ENCODE peak calls at places on chromosomes 12 and 14, in eight cellular contexts. One of them, this sample, is unnamed.

GRCh38 chr14:91127411-91127810 is 13.5 kb downstream of the DGLUCY start:
- DNase-seq in fibroblast of lung: no peak
- DNase-seq in HCT116: no peak
- DNase-seq in A549: no peak
- DNase-seq in Caco-2: peak; percentile 68
- DNase-seq in upper lobe of right lung: peak; percentile 85
- DNase-seq in sigmoid colon: no peak
- DNase-seq in pancreas: peak; percentile 79
- DNase-seq in this sample: peak; percentile 68

GRCh38 chr12:105748806-105749600 is 389.8 kb downstream of the NUAK1 start:
- DNase-seq in fibroblast of lung: peak; percentile 23
- DNase-seq in HCT116: no peak
- DNase-seq in A549: no peak
- DNase-seq in Caco-2: no peak
- DNase-seq in upper lobe of right lung: no peak
- DNase-seq in sigmoid colon: no peak
- DNase-seq in pancreas: no peak
- DNase-seq in this sample: peak; percentile 30

GRCh38 chr14:56145181-56145580 is 27.0 kb downstream of the PELI2 start:
- DNase-seq in fibroblast of lung: no peak
- DNase-seq in HCT116: no peak
- DNase-seq in A549: no peak
- DNase-seq in Caco-2: no peak
- DNase-seq in upper lobe of right lung: no peak
- DNase-seq in sigmoid colon: no peak
- DNase-seq in pancreas: no peak
- DNase-seq in this sample: no peak

GRCh38 chr14:68807987-68808386 is 15.1 kb upstream of the ZFP36L1 start:
- DNase-seq in fibroblast of lung: no peak
- DNase-seq in HCT116: no peak
- DNase-seq in A549: no peak
- DNase-seq in Caco-2: no peak
- DNase-seq in upper lobe of right lung: no peak
- DNase-seq in sigmoid colon: peak; percentile 68
- DNase-seq in pancreas: peak; percentile 77
- DNase-seq in this sample: no peak

GRCh38 chr14:30960216-30960615 is 65.2 kb upstream of the AP4S1 start:
- DNase-seq in fibroblast of lung: peak; percentile 5
- DNase-seq in HCT116: no peak
- DNase-seq in A549: no peak
- DNase-seq in Caco-2: no peak
- DNase-seq in upper lobe of right lung: no peak
- DNase-seq in sigmoid colon: no peak
- DNase-seq in pancreas: no peak
- DNase-seq in this sample: no peak

GRCh38 chr12:25186788-25187397 is 8.1 kb downstream of the DNAI7 start:
- DNase-seq in fibroblast of lung: no peak
- DNase-seq in HCT116: no peak
- DNase-seq in A549: no peak
- DNase-seq in Caco-2: no peak
- DNase-seq in upper lobe of right lung: no peak
- DNase-seq in sigmoid colon: no peak
- DNase-seq in pancreas: no peak
- DNase-seq in this sample: no peak

GRCh38 chr14:68402525-68403101 is 390.3 kb downstream of the ZFP36L1 start:
- DNase-seq in fibroblast of lung: no peak
- DNase-seq in HCT116: no peak
- DNase-seq in A549: no peak
- DNase-seq in Caco-2: no peak
- DNase-seq in upper lobe of right lung: no peak
- DNase-seq in sigmoid colon: no peak
- DNase-seq in pancreas: no peak
- DNase-seq in this sample: no peak

GRCh38 chr14:91170504-91171121 is 56.7 kb downstream of the DGLUCY start:
- DNase-seq in fibroblast of lung: peak; percentile 72
- DNase-seq in HCT116: no peak
- DNase-seq in A549: no peak
- DNase-seq in Caco-2: no peak
- DNase-seq in upper lobe of right lung: no peak
- DNase-seq in sigmoid colon: peak; percentile 83
- DNase-seq in pancreas: no peak
- DNase-seq in this sample: peak; percentile 52

GRCh38 chr12:113852695-113853490 is 113.2 kb downstream of the RBM19 start:
- DNase-seq in fibroblast of lung: no peak
- DNase-seq in HCT116: no peak
- DNase-seq in A549: no peak
- DNase-seq in Caco-2: no peak
- DNase-seq in upper lobe of right lung: no peak
- DNase-seq in sigmoid colon: no peak
- DNase-seq in pancreas: no peak
- DNase-seq in this sample: no peak

GRCh38 chr12:66132408-66132807 is 1.9 kb upstream of the LLPH start:
- DNase-seq in fibroblast of lung: peak; percentile 35
- DNase-seq in HCT116: peak; percentile 52
- DNase-seq in A549: peak; percentile 61
- DNase-seq in Caco-2: no peak
- DNase-seq in upper lobe of right lung: no peak
- DNase-seq in sigmoid colon: no peak
- DNase-seq in pancreas: no peak
- DNase-seq in this sample: no peak

GRCh38 chr12:101027200-101027599 is 182.8 kb downstream of the SLC5A8 start:
- DNase-seq in fibroblast of lung: no peak
- DNase-seq in HCT116: no peak
- DNase-seq in A549: no peak
- DNase-seq in Caco-2: no peak
- DNase-seq in upper lobe of right lung: no peak
- DNase-seq in sigmoid colon: no peak
- DNase-seq in pancreas: peak; percentile 31
- DNase-seq in this sample: no peak

GRCh38 chr12:1360812-1361211 is 233.6 kb downstream of the FBXL14 start:
- DNase-seq in fibroblast of lung: peak; percentile 27
- DNase-seq in HCT116: no peak
- DNase-seq in A549: peak; percentile 30
- DNase-seq in Caco-2: no peak
- DNase-seq in upper lobe of right lung: no peak
- DNase-seq in sigmoid colon: no peak
- DNase-seq in pancreas: no peak
- DNase-seq in this sample: no peak

GRCh38 chr12:122023339-122024131 is 1.9 kb downstream of the BCL7A start:
- DNase-seq in fibroblast of lung: peak; percentile 77
- DNase-seq in HCT116: peak; percentile 42
- DNase-seq in A549: peak; percentile 55
- DNase-seq in Caco-2: peak; percentile 42
- DNase-seq in upper lobe of right lung: peak; percentile 78
- DNase-seq in sigmoid colon: peak; percentile 87
- DNase-seq in pancreas: peak; percentile 94
- DNase-seq in this sample: peak; percentile 69

GRCh38 chr14:31877333-31877798 is 199.7 kb upstream of the ARHGAP5 start:
- DNase-seq in fibroblast of lung: peak; percentile 29
- DNase-seq in HCT116: no peak
- DNase-seq in A549: no peak
- DNase-seq in Caco-2: no peak
- DNase-seq in upper lobe of right lung: no peak
- DNase-seq in sigmoid colon: no peak
- DNase-seq in pancreas: no peak
- DNase-seq in this sample: no peak

GRCh38 chr12:112716099-112717093 is 75.2 kb upstream of the RPH3A start:
- DNase-seq in fibroblast of lung: no peak
- DNase-seq in HCT116: peak; percentile 21
- DNase-seq in A549: peak; percentile 60
- DNase-seq in Caco-2: no peak
- DNase-seq in upper lobe of right lung: no peak
- DNase-seq in sigmoid colon: no peak
- DNase-seq in pancreas: no peak
- DNase-seq in this sample: no peak

GRCh38 chr14:88986146-88986841 is 161.8 kb downstream of the TTC8 start:
- DNase-seq in fibroblast of lung: peak; percentile 78
- DNase-seq in HCT116: peak; percentile 31
- DNase-seq in A549: peak; percentile 84
- DNase-seq in Caco-2: no peak
- DNase-seq in upper lobe of right lung: no peak
- DNase-seq in sigmoid colon: no peak
- DNase-seq in pancreas: no peak
- DNase-seq in this sample: peak; percentile 18

GRCh38 chr12:109900752-109901580 is 892 bp downstream of the TCHP start:
- DNase-seq in fibroblast of lung: peak; percentile 15
- DNase-seq in HCT116: no peak
- DNase-seq in A549: no peak
- DNase-seq in Caco-2: no peak
- DNase-seq in upper lobe of right lung: no peak
- DNase-seq in sigmoid colon: no peak
- DNase-seq in pancreas: peak; percentile 13
- DNase-seq in this sample: no peak

GRCh38 chr14:64194404-64194803 is 99.8 kb downstream of the ESR2 start:
- DNase-seq in fibroblast of lung: no peak
- DNase-seq in HCT116: no peak
- DNase-seq in A549: peak; percentile 19
- DNase-seq in Caco-2: no peak
- DNase-seq in upper lobe of right lung: no peak
- DNase-seq in sigmoid colon: no peak
- DNase-seq in pancreas: no peak
- DNase-seq in this sample: no peak
- H3K4me1 ChIP-seq in fibroblast of lung: no peaks in the 10 kb centered on the region
- H3K4me1 ChIP-seq in HCT116: peaks cover 8% of the 10 kb centered on the region
- H3K4me1 ChIP-seq in A549: peaks cover 24% of the 10 kb centered on the region
- H3K4me1 ChIP-seq in Caco-2: peaks cover 24% of the 10 kb centered on the region
- H3K4me1 ChIP-seq in upper lobe of right lung: peaks cover 10% of the 10 kb centered on the region
- H3K4me1 ChIP-seq in sigmoid colon: no peaks in the 10 kb centered on the region
- H3K4me1 ChIP-seq in pancreas: peaks cover 57% of the 10 kb centered on the region
- H3K4me1 ChIP-seq in this sample: peaks cover 54% of the 10 kb centered on the region

GRCh38 chr12:47852096-47852571 is 32.4 kb upstream of the HDAC7 start:
- DNase-seq in fibroblast of lung: no peak
- DNase-seq in HCT116: no peak
- DNase-seq in A549: no peak
- DNase-seq in Caco-2: no peak
- DNase-seq in upper lobe of right lung: no peak
- DNase-seq in sigmoid colon: no peak
- DNase-seq in pancreas: no peak
- DNase-seq in this sample: no peak
- H3K4me3 ChIP-seq in fibroblast of lung: no peak overlapping the region
- H3K4me3 ChIP-seq in HCT116: no peak overlapping the region
- H3K4me3 ChIP-seq in A549: no peak overlapping the region
- H3K4me3 ChIP-seq in Caco-2: no peak overlapping the region
- H3K4me3 ChIP-seq in upper lobe of right lung: no peak overlapping the region
- H3K4me3 ChIP-seq in sigmoid colon: no peak overlapping the region
- H3K4me3 ChIP-seq in pancreas: no peak overlapping the region
- H3K4me3 ChIP-seq in this sample: no peak overlapping the region

DNA sequence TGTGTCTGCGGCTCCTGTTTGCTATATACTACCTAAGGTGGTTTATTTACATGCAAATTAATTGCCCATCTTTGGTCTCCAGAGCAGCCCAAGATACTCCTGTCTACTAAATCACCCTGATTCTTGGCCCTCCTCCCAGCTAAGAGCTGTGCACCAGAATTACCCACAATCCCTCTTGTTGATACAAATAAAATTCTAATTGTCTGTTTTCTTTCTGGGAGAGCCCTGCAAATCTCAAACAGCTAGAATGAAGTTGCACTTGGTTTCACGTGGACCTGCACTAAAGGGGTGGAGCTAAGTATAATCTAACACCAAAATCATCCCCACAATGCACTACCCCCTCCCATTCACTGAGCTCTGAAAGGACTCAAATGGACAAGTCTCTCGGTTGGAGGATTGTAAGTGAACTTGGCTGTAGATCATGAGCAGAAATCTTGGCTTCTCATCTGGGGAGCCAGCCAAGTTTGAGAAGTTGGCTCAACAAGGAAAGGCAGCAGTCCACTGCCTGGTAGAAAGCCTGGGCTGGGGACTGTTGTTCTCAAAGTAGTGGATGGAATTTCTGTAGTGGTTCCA is 6.6 kb downstream of the MAX start:
- DNase-seq in fibroblast of lung: peak; percentile 88
- DNase-seq in HCT116: no peak
- DNase-seq in A549: no peak
- DNase-seq in Caco-2: no peak
- DNase-seq in upper lobe of right lung: no peak
- DNase-seq in sigmoid colon: peak; percentile 91
- DNase-seq in pancreas: no peak
- DNase-seq in this sample: peak; percentile 62
- H3K4me1 ChIP-seq in fibroblast of lung: peaks cover 7% of the 10 kb centered on the region
- H3K4me1 ChIP-seq in HCT116: no peaks in the 10 kb centered on the region
- H3K4me1 ChIP-seq in A549: peaks cover 3% of the 10 kb centered on the region
- H3K4me1 ChIP-seq in Caco-2: no peaks in the 10 kb centered on the region
- H3K4me1 ChIP-seq in upper lobe of right lung: peaks cover 53% of the 10 kb centered on the region
- H3K4me1 ChIP-seq in sigmoid colon: peaks cover 74% of the 10 kb centered on the region
- H3K4me1 ChIP-seq in pancreas: no peaks in the 10 kb centered on the region
- H3K4me1 ChIP-seq in this sample: peaks cover 100% of the 10 kb centered on the region

GRCh38 chr12:72236071-72236705 is 36.0 kb upstream of the TRHDE start:
- DNase-seq in fibroblast of lung: peak; percentile 57
- DNase-seq in HCT116: no peak
- DNase-seq in A549: no peak
- DNase-seq in Caco-2: no peak
- DNase-seq in upper lobe of right lung: no peak
- DNase-seq in sigmoid colon: no peak
- DNase-seq in pancreas: no peak
- DNase-seq in this sample: no peak
- H3K4me3 ChIP-seq in fibroblast of lung: no peak overlapping the region
- H3K4me3 ChIP-seq in HCT116: no peak overlapping the region
- H3K4me3 ChIP-seq in A549: no peak overlapping the region
- H3K4me3 ChIP-seq in Caco-2: no peak overlapping the region
- H3K4me3 ChIP-seq in upper lobe of right lung: no peak overlapping the region
- H3K4me3 ChIP-seq in sigmoid colon: no peak overlapping the region
- H3K4me3 ChIP-seq in pancreas: no peak overlapping the region
- H3K4me3 ChIP-seq in this sample: no peak overlapping the region

GRCh38 chr12:82090188-82090587 is 268.0 kb downstream of the CCDC59 start:
- DNase-seq in fibroblast of lung: no peak
- DNase-seq in HCT116: no peak
- DNase-seq in A549: no peak
- DNase-seq in Caco-2: no peak
- DNase-seq in upper lobe of right lung: no peak
- DNase-seq in sigmoid colon: no peak
- DNase-seq in pancreas: no peak
- DNase-seq in this sample: no peak
- H3K4me1 ChIP-seq in fibroblast of lung: no peaks in the 10 kb centered on the region
- H3K4me1 ChIP-seq in HCT116: no peaks in the 10 kb centered on the region
- H3K4me1 ChIP-seq in A549: no peaks in the 10 kb centered on the region
- H3K4me1 ChIP-seq in Caco-2: peaks cover 24% of the 10 kb centered on the region
- H3K4me1 ChIP-seq in upper lobe of right lung: no peaks in the 10 kb centered on the region
- H3K4me1 ChIP-seq in sigmoid colon: no peaks in the 10 kb centered on the region
- H3K4me1 ChIP-seq in pancreas: peaks cover 7% of the 10 kb centered on the region
- H3K4me1 ChIP-seq in this sample: no peaks in the 10 kb centered on the region

DNA sequence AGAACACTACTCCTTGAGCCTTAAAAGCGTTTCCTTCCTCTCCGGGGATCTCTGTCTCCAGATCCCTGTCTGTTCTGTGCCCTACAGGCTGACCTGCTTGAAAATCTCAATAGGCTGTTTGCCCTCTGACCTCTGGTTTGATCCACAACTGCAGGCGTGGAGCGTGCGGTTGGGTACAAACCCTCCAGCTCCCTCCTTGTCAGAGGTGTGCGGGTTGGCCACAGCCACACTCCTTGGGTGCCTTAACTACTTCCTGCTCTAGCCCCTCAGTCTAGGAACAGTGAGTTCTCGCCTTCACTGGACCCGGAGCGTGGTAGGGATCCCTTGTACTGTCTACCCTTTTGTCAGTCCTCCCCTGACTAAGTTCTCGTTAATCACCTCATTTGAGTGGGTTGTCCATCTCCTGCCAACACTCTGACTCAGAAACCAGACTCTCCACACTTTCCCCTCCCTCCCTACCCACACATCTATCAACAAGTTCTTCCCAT is 33.1 kb downstream of the CMKLR1 start:
- DNase-seq in fibroblast of lung: no peak
- DNase-seq in HCT116: no peak
- DNase-seq in A549: no peak
- DNase-seq in Caco-2: no peak
- DNase-seq in upper lobe of right lung: no peak
- DNase-seq in sigmoid colon: no peak
- DNase-seq in pancreas: no peak
- DNase-seq in this sample: no peak
- H3K4me3 ChIP-seq in fibroblast of lung: peak overlapping the region; percentile 10
- H3K4me3 ChIP-seq in HCT116: no peak overlapping the region
- H3K4me3 ChIP-seq in A549: no peak overlapping the region
- H3K4me3 ChIP-seq in Caco-2: no peak overlapping the region
- H3K4me3 ChIP-seq in upper lobe of right lung: no peak overlapping the region
- H3K4me3 ChIP-seq in sigmoid colon: peak overlapping the region; percentile 24
- H3K4me3 ChIP-seq in pancreas: no peak overlapping the region
- H3K4me3 ChIP-seq in this sample: peak overlapping the region; percentile 45